ENCODE peak calls at places on chromosomes 12 and 14, in ten cellular contexts. M, A, C, S, W, D, V, Q, R and Y are unnamed samples.

GRCh38 chr12:62744551-62744950 is 190.4 kb downstream of the PPM1H start:
- DNase-seq in V (no peak), R (no peak), M (no peak), S (peak), W (no peak), C (peak), Q (no peak), D (no peak), A (no peak), Y (no peak)

GRCh38 chr14:78690836-78691235 is 520.7 kb downstream of the NRXN3 start:
- DNase-seq in M (no peak), Q (no peak), A (no peak), W (no peak), S (no peak), C (no peak), D (peak), V (no peak), R (no peak), Y (no peak)

GRCh38 chr12:101795786-101796185 is 35.0 kb downstream of the GNPTAB start:
- DNase-seq in W (no peak), M (no peak), S (no peak), D (no peak), C (no peak), R (no peak), A (no peak), V (no peak), Q (no peak), Y (no peak)

GRCh38 chr14:71141701-71142374 is 234.6 kb downstream of the PCNX1 start:
- DNase-seq in M (no peak), Q (no peak), D (peak), C (peak), A (peak), R (no peak), W (no peak), S (no peak), V (no peak), Y (no peak)

GRCh38 chr14:101131451-101131916 is 228.0 kb upstream of the RTL1 start:
- DNase-seq in Q (no peak), R (no peak), M (no peak), A (no peak), C (no peak), S (no peak), D (no peak), V (no peak), W (no peak), Y (no peak)

GRCh38 chr12:121676190-121676589 is 6.7 kb upstream of the MORN3 start:
- DNase-seq in M (no peak), A (no peak), R (no peak), C (no peak), Q (no peak), V (no peak), D (no peak), S (no peak), W (no peak), Y (no peak)

GRCh38 chr12:102961488-102961801 is 4.0 kb downstream of the ASCL1 start:
- DNase-seq in S (no peak), C (no peak), R (no peak), Q (no peak), V (no peak), W (no peak), M (no peak), D (no peak), A (no peak), Y (no peak)

GRCh38 chr14:90140298-90140955 is 78.6 kb downstream of the KCNK13 start:
- DNase-seq in S (no peak), D (peak), W (no peak), C (no peak), V (no peak), A (peak), R (no peak), Q (no peak), M (no peak), Y (no peak)

GRCh38 chr12:78977463-78977862 is 112.9 kb downstream of the SYT1 start:
- DNase-seq in Q (no peak), D (no peak), S (no peak), W (no peak), A (no peak), R (no peak), V (no peak), C (peak), M (no peak), Y (no peak)

GRCh38 chr12:124518051-124518932 is 49.1 kb downstream of the NCOR2 start:
- DNase-seq in C (peak), W (no peak), A (peak), R (peak), Q (peak), V (peak), D (peak), S (no peak), M (no peak), Y (peak)

GRCh38 chr12:34296143-34297041 is 274.1 kb downstream of the ALG10 start:
- DNase-seq in D (no peak), V (peak), A (no peak), W (no peak), M (no peak), Q (no peak), C (no peak), R (no peak), S (no peak), Y (no peak)
- TF ChIP-seq CTCF in D (no peak), V (no peak), A (no peak), W (no peak), M (no peak), Q (no peak), C (no peak), R (no peak), S (no peak), Y (no peak)

GRCh38 chr14:20606190-20606901 is 15.2 kb upstream of the RNASE12 start:
- DNase-seq in R (no peak), M (peak), Q (peak), D (peak), A (peak), V (no peak), W (no peak), S (no peak), C (peak), Y (no peak)
- TF ChIP-seq CTCF in R (peak), M (peak), Q (peak), D (peak), A (peak), V (peak), W (no peak), S (peak), C (peak), Y (peak)

DNA sequence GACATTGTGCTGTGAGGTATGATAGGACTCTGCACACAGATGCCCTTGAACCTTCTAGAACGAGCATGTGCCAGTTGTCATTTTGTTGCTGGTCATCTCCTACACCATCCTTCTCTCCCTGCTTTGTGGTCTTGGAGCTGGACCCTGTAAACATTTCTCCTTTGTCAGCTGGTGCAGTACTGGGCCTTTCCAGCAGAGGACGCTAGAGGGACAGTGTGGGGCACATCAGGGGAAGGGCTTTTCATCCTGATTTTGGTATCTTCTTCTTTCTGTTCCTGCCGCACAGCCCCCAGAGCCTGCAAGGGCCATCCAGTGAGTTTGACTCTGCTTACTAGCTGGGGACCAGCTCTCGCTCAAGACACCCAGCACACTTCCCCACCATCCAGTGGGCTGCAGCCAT is 484.6 kb downstream of the AACS start:
- DNase-seq in Q (no peak), W (no peak), C (no peak), A (no peak), D (no peak), S (peak), R (no peak), M (peak), V (no peak), Y (no peak)
- TF ChIP-seq CTCF in Q (peak), W (no peak), C (peak), A (peak), D (peak), S (peak), R (peak), M (peak), V (no peak), Y (no peak)

GRCh38 chr12:66903782-66904396 is 225.0 kb upstream of the GRIP1 start:
- DNase-seq in D (no peak), V (no peak), S (no peak), R (no peak), C (no peak), W (no peak), M (no peak), Q (no peak), A (no peak), Y (no peak)
- TF ChIP-seq CTCF in D (no peak), V (no peak), S (no peak), R (no peak), C (no peak), W (no peak), M (no peak), Q (no peak), A (no peak), Y (no peak)